ENCODE peak calls at places on chromosomes 13 and 19, in ten cellular contexts. W is PC-9; N is neuronal stem cell; E is mammary epithelial cell; G is PC-3; M is naive thymus-derived CD4-positive, alpha-beta T cell; T is H9; R is IMR-90; V is CD8-positive, alpha-beta memory T cell; D is right lobe of liver. U is an unnamed sample. For H3K9me3 and H3K4me1, the result is how much of the 10 kb centered on the place peaks cover.

GRCh38 chr13:51223284-51224270 is 1.4 kb downstream of the FAM124A start:
- DNase-seq in W (no peak), N (no peak), E (no peak), G (no peak), M (no peak), T (no peak), R (no peak), V (no peak), D (no peak), U (peak)

GRCh38 chr13:112648101-112648500 is 41.7 kb upstream of the ATP11A start:
- DNase-seq in W (no peak), N (no peak), E (no peak), G (no peak), M (no peak), T (no peak), R (no peak), V (no peak), D (no peak), U (no peak)

GRCh38 chr13:77919351-77920294 is 992 bp upstream of the EDNRB start:
- DNase-seq in W (no peak), N (peak), E (no peak), G (no peak), M (no peak), T (peak), R (peak), V (no peak), D (peak), U (no peak)

GRCh38 chr19:12364391-12365093 is 941 bp downstream of the ZNF442 start:
- DNase-seq in W (no peak), N (no peak), E (peak), G (no peak), M (peak), T (peak), R (peak), V (peak), D (peak), U (peak)

GRCh38 chr19:45305421-45305820 is 17.3 kb downstream of the CKM start:
- DNase-seq in W (no peak), N (no peak), E (no peak), G (no peak), M (no peak), T (peak), R (no peak), V (no peak), D (no peak), U (no peak)

GRCh38 chr19:5472303-5472702 is 17.1 kb downstream of the ZNRF4 start:
- DNase-seq in W (no peak), N (no peak), E (peak), G (no peak), M (no peak), T (no peak), R (no peak), V (no peak), D (no peak), U (no peak)

GRCh38 chr19:44847144-44848035 is 1.3 kb downstream of the NECTIN2 start:
- DNase-seq in W (peak), N (peak), E (peak), G (peak), M (no peak), T (peak), R (peak), V (peak), D (peak), U (peak)

GRCh38 chr13:73497430-73497829 is 438.6 kb downstream of the KLF5 start:
- DNase-seq in W (no peak), N (no peak), E (peak), G (no peak), M (no peak), T (no peak), R (no peak), V (no peak), D (no peak), U (no peak)

GRCh38 chr13:43664700-43665191 is 122.0 kb downstream of the ENOX1 start:
- DNase-seq in W (peak), N (no peak), E (peak), G (peak), M (no peak), T (no peak), R (peak), V (no peak), D (no peak), U (peak)

GRCh38 chr19:52584686-52585085 is 14.6 kb downstream of the ZNF701 start:
- DNase-seq in W (no peak), N (no peak), E (no peak), G (no peak), M (no peak), T (peak), R (no peak), V (no peak), D (no peak), U (no peak)

GRCh38 chr13:93249259-93249917 is 22.8 kb downstream of the GPC6 start:
- DNase-seq in W (no peak), N (no peak), E (peak), G (peak), M (no peak), T (no peak), R (peak), V (no peak), D (no peak), U (no peak)

GRCh38 chr19:3463039-3463958 is 17.0 kb downstream of the SMIM24 start:
- DNase-seq in W (no peak), N (no peak), E (no peak), G (no peak), M (no peak), T (no peak), R (no peak), V (no peak), D (no peak), U (no peak)

GRCh38 chr13:22080832-22081231 is 410.0 kb downstream of the FGF9 start:
- DNase-seq in W (no peak), N (no peak), E (no peak), G (no peak), M (no peak), T (peak), R (no peak), V (no peak), D (no peak), U (no peak)

GRCh38 chr13:34352958-34353357 is 535.0 kb downstream of the RFC3 start:
- DNase-seq in W (no peak), N (no peak), E (no peak), G (peak), M (no peak), T (no peak), R (peak), V (no peak), D (no peak), U (no peak)

GRCh38 chr19:55283548-55284393 is at the start of gene BRSK1:
- DNase-seq in W (peak), N (peak), E (no peak), G (peak), M (no peak), T (peak), R (peak), V (peak), D (no peak), U (peak)

GRCh38 chr13:102608944-102609343 is 12.2 kb downstream of the TPP2 start:
- DNase-seq in W (no peak), N (no peak), E (peak), G (peak), M (no peak), T (no peak), R (no peak), V (no peak), D (no peak), U (no peak)

GRCh38 chr13:25421602-25422001 is 49.8 kb downstream of the ATP8A2 start:
- DNase-seq in W (no peak), N (no peak), E (no peak), G (no peak), M (no peak), T (no peak), R (no peak), V (no peak), D (peak), U (no peak)

GRCh38 chr19:46963093-46963734 is 56.4 kb upstream of the NPAS1 start:
- DNase-seq in W (no peak), N (no peak), E (no peak), G (peak), M (no peak), T (no peak), R (peak), V (no peak), D (no peak), U (no peak)

GRCh38 chr19:53103141-53103902 is at the start of gene ZNF160:
- DNase-seq in W (peak), N (peak), E (peak), G (peak), M (peak), T (peak), R (peak), V (peak), D (peak), U (peak)

GRCh38 chr19:46408611-46409039 is 4.7 kb downstream of the CCDC8 start:
- DNase-seq in W (no peak), N (no peak), E (no peak), G (no peak), M (no peak), T (no peak), R (peak), V (no peak), D (no peak), U (no peak)

GRCh38 chr13:32902898-32903297 is 113.3 kb upstream of the KL start:
- DNase-seq in W (no peak), N (no peak), E (no peak), G (no peak), M (no peak), T (peak), R (peak), V (no peak), D (no peak), U (no peak)

GRCh38 chr19:12668937-12669271 is 2.3 kb downstream of the WDR83 start:
- DNase-seq in W (peak), N (no peak), E (peak), G (peak), M (no peak), T (no peak), R (peak), V (peak), D (peak), U (no peak)

GRCh38 chr19:5936308-5936980 is 22.4 kb downstream of the CAPS start:
- DNase-seq in W (no peak), N (no peak), E (no peak), G (no peak), M (no peak), T (no peak), R (no peak), V (no peak), D (no peak), U (no peak)

GRCh38 chr19:5694167-5694951 is 4.3 kb downstream of the RPL36 start:
- DNase-seq in W (no peak), N (no peak), E (no peak), G (no peak), M (no peak), T (peak), R (no peak), V (no peak), D (no peak), U (no peak)

GRCh38 chr13:101202590-101202989 is 213.7 kb downstream of the NALCN start:
- DNase-seq in W (no peak), N (no peak), E (no peak), G (peak), M (no peak), T (peak), R (no peak), V (no peak), D (no peak), U (no peak)

GRCh38 chr13:51849145-51850101 is 4.4 kb upstream of the TMEM272 start:
- DNase-seq in W (peak), N (peak), E (no peak), G (peak), M (peak), T (peak), R (peak), V (peak), D (no peak), U (peak)

GRCh38 chr13:25213716-25214115 is 41.6 kb upstream of the AMER2 start:
- DNase-seq in W (no peak), N (no peak), E (peak), G (peak), M (no peak), T (no peak), R (no peak), V (no peak), D (no peak), U (no peak)

GRCh38 chr13:67136157-67136556 is 94.0 kb downstream of the PCDH9 start:
- DNase-seq in W (no peak), N (no peak), E (no peak), G (no peak), M (no peak), T (no peak), R (no peak), V (no peak), D (no peak), U (no peak)

GRCh38 chr19:47391510-47392223 is 27.7 kb downstream of the MEIS3 start:
- DNase-seq in W (peak), N (peak), E (peak), G (peak), M (peak), T (peak), R (peak), V (peak), D (peak), U (peak)

GRCh38 chr19:45587873-45588272 is 3.3 kb upstream of the OPA3 start:
- DNase-seq in W (no peak), N (no peak), E (no peak), G (no peak), M (no peak), T (no peak), R (no peak), V (no peak), D (no peak), U (no peak)

GRCh38 chr13:82693607-82694006 is 1188.7 kb downstream of the SLITRK1 start:
- DNase-seq in W (no peak), N (no peak), E (no peak), G (no peak), M (no peak), T (no peak), R (no peak), V (no peak), D (no peak), U (no peak)

GRCh38 chr19:58300620-58301019 is 4.6 kb upstream of the ERVK3-1 start:
- DNase-seq in W (no peak), N (no peak), E (no peak), G (no peak), M (no peak), T (no peak), R (no peak), V (no peak), D (no peak), U (no peak)

GRCh38 chr19:58296086-58296485 is 9.1 kb upstream of the ERVK3-1 start:
- DNase-seq in W (no peak), N (no peak), E (no peak), G (no peak), M (no peak), T (no peak), R (no peak), V (no peak), D (no peak), U (no peak)

GRCh38 chr19:58291943-58292342 is 13.2 kb downstream of the ZNF8 start:
- DNase-seq in W (no peak), N (no peak), E (no peak), G (no peak), M (no peak), T (no peak), R (no peak), V (no peak), D (no peak), U (no peak)

DNA sequence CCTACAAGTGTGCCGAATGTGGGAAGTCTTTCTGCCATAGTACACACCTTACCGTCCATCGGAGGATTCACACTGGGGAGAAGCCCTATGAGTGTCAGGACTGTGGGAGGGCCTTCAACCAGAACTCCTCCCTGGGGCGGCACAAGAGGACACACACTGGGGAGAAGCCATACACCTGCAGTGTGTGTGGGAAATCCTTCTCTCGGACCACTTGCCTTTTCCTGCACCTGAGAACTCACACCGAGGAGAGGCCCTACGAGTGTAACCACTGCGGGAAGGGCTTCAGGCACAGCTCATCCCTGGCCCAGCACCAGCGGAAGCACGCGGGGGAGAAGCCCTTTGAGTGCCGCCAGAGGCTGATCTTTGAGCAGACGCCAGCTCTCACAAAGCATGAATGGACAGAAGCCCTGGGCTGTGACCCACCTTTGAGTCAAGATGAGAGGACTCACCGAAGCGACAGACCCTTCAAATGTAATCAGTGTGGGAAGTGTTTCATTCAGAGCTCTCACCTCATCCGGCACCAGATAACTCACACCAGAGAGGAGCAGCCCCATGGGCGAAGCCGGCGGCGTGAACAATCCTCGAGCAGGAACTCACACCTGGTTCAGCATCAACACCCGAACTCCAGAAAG is 10.3 kb upstream of the ERVK3-1 start:
- DNase-seq in W (no peak), N (no peak), E (no peak), G (no peak), M (no peak), T (no peak), R (no peak), V (no peak), D (no peak), U (no peak)
- H3K9me3 ChIP-seq in W (under half), N (half or more), E (half or more), G (under half), M (under half), T (under half), R (half or more), V (under half), D (under half), U (under half)

DNA sequence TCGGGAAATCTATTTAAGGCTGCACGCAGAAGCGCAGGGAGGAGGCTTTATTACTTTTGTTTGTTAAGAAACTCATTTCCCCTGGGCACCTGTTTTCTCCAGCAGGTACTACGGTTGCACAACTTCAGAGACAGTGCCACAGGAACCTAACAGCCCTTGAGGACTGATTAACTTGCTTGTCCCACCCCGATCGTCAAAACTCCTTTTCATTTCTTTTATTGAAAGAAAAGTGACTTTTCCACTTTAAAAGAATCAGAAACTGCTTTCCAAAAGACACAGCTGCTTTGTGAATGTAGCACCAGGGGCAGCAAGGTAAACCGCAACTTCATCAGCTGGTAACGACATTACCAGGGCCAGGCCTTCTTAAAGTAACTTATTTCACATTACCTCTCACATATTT is 1.5 kb downstream of the ANKRD10 start:
- DNase-seq in W (no peak), N (no peak), E (peak), G (peak), M (peak), T (no peak), R (peak), V (peak), D (no peak), U (no peak)
- H3K4me1 ChIP-seq in W (half or more), N (under half), E (half or more), G (under half), M (under half), T (under half), R (under half), V (under half), D (under half), U (under half)

GRCh38 chr13:48068952-48069351 is 26.0 kb downstream of the MED4 start:
- DNase-seq in W (no peak), N (no peak), E (no peak), G (no peak), M (no peak), T (no peak), R (no peak), V (no peak), D (no peak), U (no peak)
- H3K9me3 ChIP-seq in W (under half), N (half or more), E (under half), G (under half), M (under half), T (half or more), R (under half), V (under half), D (under half), U (under half)

GRCh38 chr13:27660511-27660910 is 38.8 kb downstream of the POLR1D start:
- DNase-seq in W (no peak), N (no peak), E (no peak), G (no peak), M (no peak), T (no peak), R (no peak), V (no peak), D (no peak), U (no peak)

GRCh38 chr13:27665333-27665732 is 43.6 kb downstream of the POLR1D start:
- DNase-seq in W (no peak), N (no peak), E (no peak), G (peak), M (no peak), T (no peak), R (peak), V (no peak), D (no peak), U (no peak)

GRCh38 chr13:27661017-27661416 is 39.3 kb downstream of the POLR1D start:
- DNase-seq in W (no peak), N (no peak), E (no peak), G (no peak), M (no peak), T (no peak), R (no peak), V (no peak), D (no peak), U (no peak)

GRCh38 chr13:27663947-27664346 is 42.3 kb downstream of the POLR1D start:
- DNase-seq in W (no peak), N (no peak), E (no peak), G (no peak), M (no peak), T (peak), R (no peak), V (no peak), D (no peak), U (no peak)

DNA sequence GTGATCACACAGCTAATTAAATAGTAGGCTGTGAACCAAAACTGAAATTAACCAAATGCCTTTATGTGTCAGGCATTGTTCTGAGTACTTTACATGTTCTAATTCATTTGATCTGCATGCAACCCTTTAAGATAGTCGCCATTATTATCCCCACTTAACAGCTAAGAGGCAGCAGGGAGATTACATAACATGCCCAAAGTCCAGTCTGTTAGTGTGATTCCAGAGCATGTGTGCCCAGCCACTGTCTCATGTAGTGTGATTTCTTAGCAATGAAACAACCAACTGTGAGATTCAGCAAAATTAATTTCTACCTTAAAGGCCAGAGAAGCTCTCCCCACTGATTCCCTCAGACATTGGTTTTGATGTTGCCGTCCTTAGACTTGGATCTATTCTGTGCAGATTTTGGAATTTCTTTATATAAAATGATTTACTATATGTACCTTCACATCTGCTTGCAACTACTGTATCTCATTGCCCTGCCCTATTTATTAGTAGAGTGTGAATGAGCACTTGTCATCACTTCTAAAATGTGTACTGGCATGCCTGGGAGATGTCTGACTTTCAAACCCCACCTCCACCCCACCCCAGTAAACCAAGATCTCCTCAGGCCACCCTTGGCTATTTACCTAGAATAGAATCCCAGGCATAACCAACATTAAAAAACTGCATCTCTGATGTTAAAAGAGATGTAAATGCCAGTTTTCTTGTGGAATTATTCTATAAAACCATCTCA is 41.2 kb downstream of the POLR1D start:
- DNase-seq in W (no peak), N (no peak), E (no peak), G (no peak), M (no peak), T (no peak), R (no peak), V (no peak), D (no peak), U (no peak)
- H3K4me1 ChIP-seq in W (under half), N (under half), E (under half), G (under half), M (under half), T (under half), R (under half), V (under half), D (under half), U (under half)